ENCODE peak calls at places on chromosome 19, in five cellular contexts. U is MM.1S, W is H9, A is mesendoderm, D is keratinocyte. X is an unnamed sample.

GRCh38 chr19:43731346-43731745 is 15.5 kb downstream of the IRGC start:
- DNase-seq in W (no peak), D (no peak), A (no peak), U (no peak), X (no peak)

GRCh38 chr19:30449673-30450072 is 77.5 kb downstream of the ZNF536 start:
- DNase-seq in U (no peak), W (no peak), D (no peak), A (peak; percentile 23), X (no peak)

GRCh38 chr19:53583181-53583580 is 45.2 kb downstream of the ZNF331 start:
- DNase-seq in D (no peak), U (no peak), W (no peak), A (no peak), X (no peak)

GRCh38 chr19:16626796-16627193 is 1.2 kb downstream of the MED26 start:
- DNase-seq in W (no peak), U (no peak), A (no peak), D (no peak), X (no peak)

GRCh38 chr19:56942749-56943148 is 102.2 kb upstream of the PEG3 start:
- DNase-seq in D (no peak), A (peak; percentile 26), U (no peak), W (peak; percentile 33), X (no peak)

GRCh38 chr19:8126008-8126407 is 23.4 kb downstream of the FBN3 start:
- DNase-seq in U (no peak), W (no peak), A (no peak), D (no peak), X (no peak)

GRCh38 chr19:8571006-8571411 is 6.2 kb downstream of the MYO1F start:
- DNase-seq in U (peak; percentile 53), W (no peak), A (no peak), D (no peak), X (no peak)

GRCh38 chr19:9342610-9343304 is 18.8 kb downstream of the ZNF559 start:
- DNase-seq in A (peak; percentile 42), W (no peak), U (no peak), D (no peak), X (no peak)

GRCh38 chr19:4577020-4577782 is 17.7 kb upstream of the SEMA6B start:
- DNase-seq in A (peak; percentile 67), D (no peak), U (no peak), W (peak; percentile 57), X (no peak)

GRCh38 chr19:11767633-11768133 is 883 bp downstream of the ZNF441 start:
- DNase-seq in U (peak; percentile 41), D (no peak), A (peak; percentile 6), W (no peak), X (peak; percentile 63)

GRCh38 chr19:37506387-37507166 is at the start of gene ZNF793:
- DNase-seq in A (peak; percentile 96), U (no peak), W (peak; percentile 87), D (peak; percentile 61), X (peak; percentile 58)

GRCh38 chr19:30092721-30093569 is 150.9 kb downstream of the URI1 start:
- DNase-seq in W (no peak), A (no peak), U (no peak), D (no peak), X (no peak)

GRCh38 chr19:48480151-48480475 is 10.9 kb downstream of the CYTH2 start:
- DNase-seq in W (no peak), A (no peak), U (no peak), D (no peak), X (no peak)

GRCh38 chr19:8498295-8498694 is 4.1 kb downstream of the PRAM1 start:
- DNase-seq in W (no peak), U (no peak), A (no peak), D (no peak), X (no peak)

GRCh38 chr19:19528721-19529490 is at the start of gene YJEFN3:
- DNase-seq in A (no peak), D (no peak), U (no peak), W (peak; percentile 91), X (no peak)

GRCh38 chr19:4521170-4521887 is 3.0 kb upstream of the PLIN4 start:
- DNase-seq in D (no peak), U (no peak), W (no peak), A (no peak), X (no peak)

GRCh38 chr19:18999896-19000620 is 33.3 kb downstream of the SUGP2 start:
- DNase-seq in W (no peak), U (no peak), D (no peak), A (peak; percentile 16), X (no peak)

GRCh38 chr19:18789422-18789832 is 1.7 kb downstream of the COMP start:
- DNase-seq in W (peak; percentile 30), U (no peak), A (no peak), D (no peak), X (no peak)

GRCh38 chr19:36635342-36635741 is 30.2 kb downstream of the ZNF382 start:
- DNase-seq in U (no peak), D (no peak), A (no peak), W (no peak), X (no peak)

GRCh38 chr19:2077833-2078619 is 18.1 kb downstream of the MOB3A start:
- DNase-seq in A (no peak), D (no peak), U (no peak), W (no peak), X (no peak)

GRCh38 chr19:2079865-2080301 is 16.2 kb downstream of the MOB3A start:
- DNase-seq in D (no peak), U (no peak), W (no peak), A (no peak), X (no peak)

GRCh38 chr19:2079076-2079864 is 16.9 kb downstream of the MOB3A start:
- DNase-seq in U (no peak), D (no peak), W (no peak), A (no peak), X (no peak)

GRCh38 chr19:2076481-2077082 is 19.5 kb downstream of the MOB3A start:
- DNase-seq in W (no peak), D (no peak), U (no peak), A (no peak), X (no peak)

DNA sequence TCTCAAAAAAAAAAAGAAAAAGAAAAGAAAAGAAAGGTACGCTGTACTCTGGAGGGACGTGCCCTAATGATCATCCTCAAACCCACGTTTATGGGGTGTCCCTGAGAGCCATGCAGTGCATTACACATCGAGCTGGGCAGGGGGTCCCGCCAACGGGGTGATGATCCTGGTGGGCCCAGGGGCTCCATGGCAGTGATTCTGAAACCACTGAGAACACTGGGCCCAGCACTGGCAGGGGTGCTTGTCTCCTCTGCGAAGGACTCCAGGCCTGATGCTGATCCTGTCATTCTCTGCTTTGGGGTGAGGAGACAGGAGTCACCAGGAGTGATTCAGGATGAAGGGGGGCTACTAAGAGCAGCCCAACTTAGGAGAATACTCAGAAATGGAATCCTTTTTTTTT is 18.7 kb downstream of the MOB3A start:
- DNase-seq in W (no peak), D (no peak), U (no peak), A (no peak), X (no peak)
- H3K4me1 ChIP-seq in W (no peaks in the 10 kb centered on the region), D (peaks cover 19% of the 10 kb centered on the region), U (peaks cover 10% of the 10 kb centered on the region), A (no peaks in the 10 kb centered on the region), X (peaks cover 18% of the 10 kb centered on the region)

GRCh38 chr19:2768365-2769132 is 14.5 kb downstream of the SGTA start:
- DNase-seq in W (no peak), U (no peak), A (no peak), D (no peak), X (no peak)

GRCh38 chr19:2764945-2765344 is 18.1 kb downstream of the SGTA start:
- DNase-seq in D (no peak), W (no peak), U (no peak), A (no peak), X (no peak)

GRCh38 chr19:2765376-2765775 is 17.7 kb downstream of the SGTA start:
- DNase-seq in A (no peak), W (no peak), D (no peak), U (no peak), X (no peak)

GRCh38 chr19:2767688-2768087 is 15.4 kb downstream of the SGTA start:
- DNase-seq in D (no peak), U (no peak), A (no peak), W (no peak), X (no peak)

DNA sequence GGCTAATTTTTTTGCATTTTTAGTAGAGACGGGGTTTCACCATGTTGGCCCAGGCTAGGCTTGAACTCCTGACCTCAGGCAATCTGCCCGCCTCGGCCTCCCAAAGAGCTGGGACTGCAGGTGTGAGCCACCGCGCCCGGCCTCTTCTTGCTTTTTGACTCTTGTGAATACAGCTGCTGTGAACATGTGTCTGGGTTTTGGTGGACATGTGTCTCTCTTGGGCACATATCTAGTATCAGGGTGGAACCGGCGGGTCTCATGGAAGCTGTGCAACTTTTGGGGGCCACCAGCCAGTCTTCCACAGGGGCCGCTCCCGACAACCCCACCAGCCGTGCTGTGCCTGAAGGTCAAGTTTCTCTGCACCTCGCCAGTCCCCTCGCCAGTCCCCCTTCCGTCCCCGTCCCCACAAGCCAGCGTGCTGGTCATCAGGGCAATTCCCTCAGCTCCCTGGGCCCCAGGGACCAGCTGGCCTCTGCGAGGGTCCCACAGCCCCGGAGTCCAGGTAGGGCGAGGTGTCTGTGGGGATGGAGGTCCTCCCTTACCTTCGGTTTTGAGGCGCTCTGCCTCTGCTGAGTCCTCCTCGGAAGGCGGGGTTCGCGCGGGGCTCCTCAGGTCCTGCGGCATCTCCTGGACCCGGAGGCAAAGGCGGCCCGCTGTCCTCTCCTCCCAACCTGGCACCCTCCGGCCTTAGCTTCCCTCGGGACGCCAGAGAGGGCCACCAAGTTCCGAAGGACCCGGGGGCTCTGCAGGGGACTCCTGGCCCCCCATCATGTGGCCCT is 16.3 kb downstream of the SGTA start:
- DNase-seq in D (no peak), A (no peak), W (no peak), U (no peak), X (no peak)
- H3K9ac ChIP-seq in D (no peak overlapping the region), A (no peak overlapping the region), W (no peak overlapping the region), U (no peak overlapping the region), X (no peak overlapping the region)

DNA sequence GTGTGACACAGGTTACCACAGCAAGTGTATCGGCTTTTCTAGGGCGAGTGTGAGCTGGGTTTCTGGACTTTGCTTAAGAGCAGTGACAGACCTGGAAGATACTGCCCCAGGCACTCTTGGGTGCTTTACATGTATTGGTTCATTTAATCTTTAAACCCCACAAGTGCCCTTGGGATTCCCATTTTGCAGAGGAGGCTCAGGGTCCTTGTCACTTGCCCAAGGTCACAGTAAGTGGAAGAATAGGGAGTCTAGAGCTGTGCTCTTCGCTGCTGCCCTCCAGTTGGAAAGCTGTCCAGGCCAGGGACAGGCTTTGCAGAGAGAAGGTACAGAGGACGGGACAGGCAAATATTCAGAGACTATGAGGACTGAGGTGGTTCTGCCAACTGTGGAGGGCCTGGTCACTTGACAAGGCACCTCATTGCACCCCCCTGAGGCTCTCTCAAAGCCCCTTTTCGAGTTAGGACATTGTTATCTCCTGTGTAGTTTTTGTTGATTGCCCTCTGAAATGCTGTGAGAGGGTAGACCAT is 42.4 kb downstream of the BBC3 start:
- DNase-seq in U (no peak), D (no peak), A (no peak), W (no peak), X (no peak)
- H3K4me1 ChIP-seq in U (no peaks in the 10 kb centered on the region), D (peaks cover 8% of the 10 kb centered on the region), A (peaks cover 9% of the 10 kb centered on the region), W (no peaks in the 10 kb centered on the region), X (peaks cover 36% of the 10 kb centered on the region)

DNA sequence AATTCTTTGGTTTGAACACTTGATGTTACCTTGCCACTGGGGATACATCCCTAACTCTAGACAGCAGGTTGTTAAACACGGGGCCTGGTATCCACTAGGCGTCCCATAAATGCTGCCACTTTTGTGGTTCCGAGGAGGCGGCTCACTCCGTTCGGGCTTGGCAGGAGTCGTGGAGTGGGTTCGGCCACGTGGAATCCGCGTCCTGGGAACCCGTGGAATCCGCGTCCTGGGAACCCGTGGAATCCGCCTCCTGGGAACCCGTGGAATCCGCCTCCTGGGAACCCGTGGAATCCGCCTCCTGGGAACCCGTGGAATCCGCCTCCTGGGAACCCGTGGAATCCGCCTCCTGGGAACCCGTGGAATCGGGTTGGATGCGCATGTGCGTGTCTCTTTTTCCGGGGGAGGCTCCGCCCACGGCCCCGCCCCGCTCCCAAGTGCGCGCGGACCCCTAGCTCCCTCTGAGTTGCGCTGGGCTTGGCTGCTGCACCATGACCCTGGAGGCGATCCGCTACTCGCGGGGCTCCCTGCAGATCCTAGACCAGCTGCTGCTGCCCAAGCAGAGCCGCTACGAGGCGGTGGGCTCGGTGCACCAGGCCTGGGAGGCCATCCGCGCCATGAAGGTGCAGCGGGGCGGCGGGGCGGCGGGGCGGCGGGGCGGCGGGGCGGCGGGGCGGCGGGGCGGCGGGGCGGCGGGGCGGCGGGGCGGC is at the start of gene MRI1:
- DNase-seq in U (peak; percentile 66), A (peak; percentile 56), D (no peak), W (peak; percentile 48), X (peak; percentile 88)
- H3K9ac ChIP-seq in U (peak within 1 kb of the TSS; percentile 68), A (peak within 1 kb of the TSS; percentile 69), D (peak within 1 kb of the TSS; percentile 87), W (no peak within 1 kb of the TSS), X (peak within 1 kb of the TSS; percentile 63)

X was measured in Karpas-422.